ENCODE peak calls at places on chromosome 2, in ten cellular contexts. U, K, J, G, H, B, X, V, Q and W are unnamed samples.

GRCh38 chr2:127254386-127254981 is 34.4 kb upstream of the CYP27C1 start:
- DNase-seq in U (peak; percentile 9), J (peak; percentile 38), X (no peak), V (no peak), H (no peak), G (no peak), B (no peak), K (peak; percentile 10), Q (no peak), W (no peak)

GRCh38 chr2:222242532-222242931 is 56.3 kb downstream of the PAX3 start:
- DNase-seq in H (no peak), K (no peak), Q (no peak), G (no peak), X (no peak), J (no peak), V (no peak), U (no peak), B (no peak), W (no peak)

GRCh38 chr2:55530539-55531081 is 11.1 kb downstream of the CFAP36 start:
- DNase-seq in G (no peak), K (no peak), V (no peak), X (no peak), U (no peak), H (no peak), B (no peak), J (no peak), Q (no peak), W (no peak)

GRCh38 chr2:216519154-216519762 is 20.6 kb downstream of the RPL37A start:
- DNase-seq in V (peak; percentile 38), Q (peak; percentile 79), K (peak; percentile 89), X (no peak), J (peak; percentile 73), B (peak; percentile 91), U (peak; percentile 88), G (peak; percentile 49), H (peak; percentile 88), W (peak; percentile 67)

GRCh38 chr2:177242136-177242987 is 22.2 kb downstream of the NFE2L2 start:
- DNase-seq in J (peak; percentile 84), X (no peak), K (peak; percentile 95), G (peak; percentile 92), V (no peak), H (peak; percentile 87), U (peak; percentile 96), Q (no peak), B (peak; percentile 77), W (peak; percentile 74)

GRCh38 chr2:205696541-205697441 is 14.5 kb downstream of the NRP2 start:
- DNase-seq in B (peak; percentile 63), U (peak; percentile 89), H (no peak), V (no peak), X (no peak), K (peak; percentile 63), G (peak; percentile 89), Q (no peak), J (peak; percentile 52), W (no peak)

GRCh38 chr2:118842687-118843491 is 4.6 kb downstream of the EN1 start:
- DNase-seq in Q (no peak), K (no peak), V (no peak), X (no peak), J (no peak), G (no peak), U (no peak), H (no peak), B (no peak), W (no peak)

GRCh38 chr2:131046580-131047274 is 46.5 kb downstream of the FAM168B start:
- DNase-seq in X (no peak), G (no peak), V (no peak), B (no peak), H (no peak), Q (no peak), J (no peak), U (no peak), K (no peak), W (no peak)

GRCh38 chr2:131039535-131039907 is 53.7 kb downstream of the FAM168B start:
- DNase-seq in H (no peak), U (no peak), Q (no peak), G (no peak), X (no peak), B (no peak), K (no peak), J (no peak), V (no peak), W (no peak)

GRCh38 chr2:6934758-6935638 is 17.8 kb downstream of the RNF144A start:
- DNase-seq in G (no peak), H (no peak), K (no peak), Q (no peak), U (no peak), J (no peak), B (no peak), V (no peak), X (no peak), W (no peak)

GRCh38 chr2:28624798-28625701 is 126.6 kb upstream of the PPP1CB start:
- DNase-seq in X (peak; percentile 54), U (peak; percentile 75), Q (peak; percentile 56), J (no peak), K (peak; percentile 63), H (peak; percentile 22), V (peak; percentile 72), B (peak; percentile 68), G (no peak), W (no peak)

GRCh38 chr2:27640722-27641245 is 11.9 kb downstream of the GPN1 start:
- DNase-seq in U (no peak), H (no peak), Q (no peak), G (no peak), B (no peak), K (no peak), X (no peak), V (no peak), J (no peak), W (no peak)

GRCh38 chr2:46306988-46307655 is 9.9 kb downstream of the EPAS1 start:
- DNase-seq in Q (no peak), B (no peak), U (no peak), J (peak; percentile 56), V (no peak), H (no peak), G (no peak), X (no peak), K (no peak), W (no peak)

GRCh38 chr2:85397925-85398331 is 12.2 kb downstream of the CAPG start:
- DNase-seq in H (no peak), K (no peak), X (no peak), Q (no peak), G (no peak), J (no peak), V (no peak), B (no peak), U (no peak), W (no peak)

DNA sequence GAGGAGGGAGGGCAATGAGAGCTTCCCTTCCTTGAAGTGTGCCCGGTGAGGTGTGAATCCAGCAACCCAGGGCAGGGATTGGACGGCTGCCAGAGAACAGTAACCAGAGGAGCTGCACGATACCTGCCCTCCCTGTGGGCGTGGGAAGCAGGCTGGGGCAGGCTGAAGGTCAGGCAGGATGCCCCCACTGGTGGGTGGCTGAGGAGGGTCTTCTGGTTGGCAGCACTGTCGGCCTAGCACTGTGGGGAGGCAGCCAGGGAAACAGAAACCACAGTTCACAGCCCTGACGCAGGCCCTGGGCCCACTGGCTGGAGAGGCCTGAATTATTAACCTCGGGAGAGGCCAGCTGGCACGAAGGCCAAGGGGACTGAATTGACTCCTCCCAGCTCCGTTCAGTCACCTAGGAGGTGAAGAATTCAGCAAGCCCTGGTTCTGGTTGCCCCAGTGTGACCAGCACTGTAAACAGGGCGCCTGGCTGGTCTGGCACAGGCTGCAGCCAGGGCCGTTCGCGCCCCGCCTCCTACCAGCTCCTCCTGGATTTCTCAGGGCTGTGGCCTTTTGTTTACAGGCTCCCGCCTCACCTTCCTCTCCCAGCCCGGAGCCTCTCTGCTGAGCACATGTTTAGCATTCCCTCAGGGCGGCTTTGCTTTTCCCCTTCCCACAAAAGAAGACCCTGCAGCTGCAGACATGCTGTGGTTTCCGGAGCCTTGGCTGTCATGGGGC is 97.7 kb downstream of the B3GNT2 start:
- DNase-seq in X (peak; percentile 41), H (no peak), V (no peak), B (peak; percentile 61), J (peak; percentile 7), U (peak; percentile 25), G (no peak), K (no peak), Q (peak; percentile 54), W (peak; percentile 88)
- H3K4me3 ChIP-seq in X (no peak overlapping the region), H (no peak overlapping the region), V (no peak overlapping the region), B (no peak overlapping the region), J (no peak overlapping the region), U (no peak overlapping the region), G (no peak overlapping the region), K (no peak overlapping the region), Q (peak overlapping the region; percentile 6), W (no peak overlapping the region)

GRCh38 chr2:224378087-224379085 is 23.5 kb downstream of the FAM124B start:
- DNase-seq in Q (no peak), B (no peak), U (no peak), G (no peak), H (no peak), V (no peak), K (no peak), J (no peak), X (no peak), W (no peak)
- TF ChIP-seq CTCF in Q (no peak), B (no peak), U (peak; percentile 24), G (peak; percentile 38), H (peak; percentile 44), V (no peak), K (peak; percentile 18), J (no peak), X (no peak), W (no peak)

GRCh38 chr2:112660138-112660537 is 14.4 kb downstream of the SLC20A1 start:
- DNase-seq in Q (no peak), X (no peak), G (no peak), H (no peak), J (no peak), V (no peak), B (no peak), U (no peak), K (no peak), W (peak; percentile 33)
- H3K4me3 ChIP-seq in Q (no peak overlapping the region), X (no peak overlapping the region), G (no peak overlapping the region), H (no peak overlapping the region), J (no peak overlapping the region), V (no peak overlapping the region), B (no peak overlapping the region), U (no peak overlapping the region), K (no peak overlapping the region), W (no peak overlapping the region)

GRCh38 chr2:189344036-189344435 is 97.2 kb upstream of the WDR75 start:
- DNase-seq in V (no peak), B (no peak), Q (no peak), U (no peak), K (no peak), X (no peak), J (no peak), H (no peak), G (no peak), W (no peak)

GRCh38 chr2:189350515-189351209 is 90.6 kb upstream of the WDR75 start:
- DNase-seq in Q (no peak), J (no peak), G (peak; percentile 92), X (no peak), V (no peak), K (peak; percentile 88), B (peak; percentile 30), H (no peak), U (peak; percentile 89), W (no peak)

GRCh38 chr2:189348369-189348768 is 92.9 kb upstream of the WDR75 start:
- DNase-seq in H (no peak), U (no peak), X (no peak), J (no peak), K (no peak), B (no peak), Q (no peak), G (no peak), V (no peak), W (no peak)

DNA sequence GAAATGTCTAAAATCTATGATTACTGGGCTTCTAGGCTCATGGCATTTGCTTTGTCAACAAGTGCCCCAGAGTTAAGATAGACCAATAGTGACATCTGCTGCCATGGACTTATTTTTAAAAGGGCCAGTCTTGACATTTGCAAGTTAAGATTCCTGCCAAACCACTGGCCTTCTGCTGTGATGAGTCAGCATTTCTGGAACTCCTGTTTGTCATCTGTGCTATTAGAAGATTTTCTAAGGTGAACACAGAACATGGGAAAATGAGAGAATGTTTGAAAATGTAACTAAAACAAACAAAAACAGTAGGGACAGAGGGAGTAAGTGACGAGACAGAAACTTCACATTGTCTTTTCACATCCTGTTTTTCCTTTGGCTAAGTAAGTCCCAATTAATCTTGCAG is 93.7 kb upstream of the WDR75 start:
- DNase-seq in J (peak; percentile 90), V (no peak), H (peak; percentile 65), B (peak; percentile 69), K (peak; percentile 96), U (peak; percentile 97), G (peak; percentile 92), Q (peak; percentile 67), X (no peak), W (peak; percentile 66)
- TF ChIP-seq CTCF in J (peak; percentile 64), V (peak; percentile 33), H (peak; percentile 41), B (peak; percentile 37), K (peak; percentile 65), U (peak; percentile 40), G (peak; percentile 35), Q (no peak), X (no peak), W (peak; percentile 39)